ENCODE peak calls at places on chromosomes 12 and 14, in ten cellular contexts. K is lung, J is A549, Q is ascending aorta, C is ovary, R is HCT116, S is OCI-LY7, P is psoas muscle, T is right cardiac atrium, Y is pancreas. X is an unnamed sample.

GRCh38 chr14:99604766-99605298 is 825 bp upstream of the CCDC85C start:
- DNase-seq in R (no peak), K (no peak), Y (peak; percentile 83), C (no peak), Q (no peak), J (peak; percentile 48), S (peak; percentile 66), P (no peak), T (no peak), X (no peak)

GRCh38 chr12:43208221-43208620 is 343.8 kb downstream of the ADAMTS20 start:
- DNase-seq in T (no peak), Y (no peak), R (no peak), P (no peak), K (no peak), J (no peak), S (no peak), C (no peak), Q (no peak), X (peak; percentile 12)

GRCh38 chr12:105205322-105206048 is 30.5 kb downstream of the APPL2 start:
- DNase-seq in R (no peak), K (no peak), Y (no peak), T (no peak), S (no peak), J (no peak), C (no peak), Q (no peak), P (no peak), X (no peak)

GRCh38 chr12:117919479-117919878 is 49.3 kb downstream of the KSR2 start:
- DNase-seq in P (no peak), J (no peak), C (no peak), K (no peak), R (no peak), Q (no peak), T (no peak), Y (no peak), S (no peak), X (no peak)

GRCh38 chr12:114662512-114663177 is 21.3 kb downstream of the TBX3 start:
- DNase-seq in Y (peak; percentile 79), K (peak; percentile 74), S (peak; percentile 56), P (peak; percentile 82), T (peak; percentile 73), R (peak; percentile 57), C (peak; percentile 84), J (peak; percentile 90), Q (peak; percentile 86), X (peak; percentile 92)

GRCh38 chr14:34951286-34951685 is 31.5 kb upstream of the SRP54 start:
- DNase-seq in Y (no peak), S (no peak), P (no peak), K (no peak), J (no peak), R (no peak), T (no peak), C (no peak), Q (no peak), X (peak; percentile 4)

GRCh38 chr14:68911594-68912227 is 67.4 kb downstream of the ACTN1 start:
- DNase-seq in P (peak; percentile 64), C (peak; percentile 81), T (peak; percentile 69), J (peak; percentile 78), K (peak; percentile 78), Q (peak; percentile 86), S (peak; percentile 82), Y (peak; percentile 85), R (peak; percentile 54), X (peak; percentile 55)

GRCh38 chr14:61911534-61911933 is 149.3 kb downstream of the SNAPC1 start:
- DNase-seq in S (no peak), P (no peak), Q (no peak), J (no peak), R (no peak), K (no peak), Y (no peak), C (no peak), T (no peak), X (no peak)

GRCh38 chr12:55072093-55072492 is 52.3 kb downstream of the NEUROD4 start:
- DNase-seq in K (peak; percentile 49), J (peak; percentile 62), P (peak; percentile 25), T (peak; percentile 32), C (no peak), Y (peak; percentile 84), R (peak; percentile 22), S (peak; percentile 82), Q (no peak), X (no peak)

GRCh38 chr12:46343122-46343852 is 29.3 kb downstream of the SLC38A2 start:
- DNase-seq in S (no peak), J (no peak), K (no peak), Q (no peak), Y (no peak), C (no peak), T (no peak), R (no peak), P (no peak), X (no peak)

GRCh38 chr12:30887226-30887625 is 39.3 kb upstream of the TSPAN11 start:
- DNase-seq in R (no peak), S (no peak), C (no peak), J (no peak), P (no peak), Y (no peak), Q (no peak), T (no peak), K (no peak), X (no peak)

GRCh38 chr12:79508622-79509021 is 182.1 kb downstream of the PAWR start:
- DNase-seq in K (no peak), T (no peak), Y (no peak), C (no peak), J (no peak), R (no peak), S (no peak), P (no peak), Q (no peak), X (no peak)

GRCh38 chr12:11738450-11738849 is 89.0 kb downstream of the ETV6 start:
- DNase-seq in P (no peak), K (no peak), S (no peak), R (no peak), T (no peak), Y (no peak), Q (no peak), J (no peak), C (no peak), X (no peak)

GRCh38 chr12:9757433-9758025 is 3.2 kb downstream of the CD69 start:
- DNase-seq in Y (no peak), K (no peak), Q (no peak), S (no peak), T (no peak), J (no peak), P (no peak), C (no peak), R (no peak), X (no peak)
- H3K27ac ChIP-seq in Y (no peak overlapping the region), K (no peak overlapping the region), Q (no peak overlapping the region), S (peak overlapping the region; percentile 60), T (no peak overlapping the region), J (no peak overlapping the region), P (no peak overlapping the region), C (no peak overlapping the region), R (no peak overlapping the region), X (no peak overlapping the region)

DNA sequence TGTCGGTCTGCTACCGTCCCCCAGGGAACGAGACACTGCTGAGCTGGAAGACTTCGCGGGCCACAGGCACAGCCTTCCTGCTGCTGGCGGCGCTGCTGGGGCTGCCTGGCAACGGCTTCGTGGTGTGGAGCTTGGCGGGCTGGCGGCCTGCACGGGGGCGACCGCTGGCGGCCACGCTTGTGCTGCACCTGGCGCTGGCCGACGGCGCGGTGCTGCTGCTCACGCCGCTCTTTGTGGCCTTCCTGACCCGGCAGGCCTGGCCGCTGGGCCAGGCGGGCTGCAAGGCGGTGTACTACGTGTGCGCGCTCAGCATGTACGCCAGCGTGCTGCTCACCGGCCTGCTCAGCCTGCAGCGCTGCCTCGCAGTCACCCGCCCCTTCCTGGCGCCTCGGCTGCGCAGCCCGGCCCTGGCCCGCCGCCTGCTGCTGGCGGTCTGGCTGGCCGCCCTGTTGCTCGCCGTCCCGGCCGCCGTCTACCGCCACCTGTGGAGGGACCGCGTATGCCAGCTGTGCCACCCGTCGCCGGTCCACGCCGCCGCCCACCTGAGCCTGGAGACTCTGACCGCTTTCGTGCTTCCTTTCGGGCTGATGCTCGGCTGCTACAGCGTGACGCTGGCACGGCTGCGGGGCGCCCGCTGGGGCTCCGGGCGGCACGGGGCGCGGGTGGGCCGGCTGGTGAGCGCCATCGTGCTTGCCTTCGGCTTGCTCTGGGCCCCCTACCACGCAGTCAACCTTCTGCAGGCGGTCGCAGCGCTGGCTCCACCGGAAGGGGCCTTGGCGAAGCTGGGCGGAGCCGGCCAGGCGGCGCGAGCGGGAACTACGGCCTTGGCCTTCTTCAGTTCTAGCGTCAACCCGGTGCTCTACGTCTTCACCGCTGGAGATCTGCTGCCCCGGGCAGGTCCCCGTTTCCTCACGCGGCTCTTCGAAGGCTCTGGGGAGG is at the start of gene LTB4R:
- DNase-seq in J (no peak), P (peak; percentile 79), Y (peak; percentile 94), T (peak; percentile 81), R (no peak), S (peak; percentile 70), Q (peak; percentile 81), C (peak; percentile 83), K (peak; percentile 76), X (peak; percentile 36)
- H3K4me3 ChIP-seq in J (no peak within 1 kb of the TSS), P (peak within 1 kb of the TSS; percentile 68), Y (peak within 1 kb of the TSS; percentile 33), T (peak within 1 kb of the TSS; percentile 45), R (no peak within 1 kb of the TSS), S (no peak within 1 kb of the TSS), Q (peak within 1 kb of the TSS; percentile 61), C (peak within 1 kb of the TSS; percentile 40), K (peak within 1 kb of the TSS; percentile 42), X (peak within 1 kb of the TSS; percentile 45)

GRCh38 chr12:32440120-32440865 is 40.9 kb downstream of the FGD4 start:
- DNase-seq in P (no peak), J (no peak), R (no peak), T (no peak), Q (no peak), Y (no peak), C (no peak), K (no peak), S (no peak), X (no peak)
- H3K27ac ChIP-seq in P (no peak overlapping the region), J (peak overlapping the region; percentile 22), R (no peak overlapping the region), T (no peak overlapping the region), Q (no peak overlapping the region), Y (peak overlapping the region; percentile 62), C (no peak overlapping the region), K (no peak overlapping the region), S (no peak overlapping the region), X (no peak overlapping the region)

GRCh38 chr14:75989134-75989533 is 3.6 kb downstream of the IFT43 start:
- DNase-seq in J (peak; percentile 28), K (no peak), R (no peak), T (peak; percentile 54), P (no peak), C (no peak), S (no peak), Q (peak; percentile 87), Y (no peak), X (peak; percentile 25)

GRCh38 chr14:75985618-75986438 is at the start of gene IFT43:
- DNase-seq in K (peak; percentile 94), Y (peak; percentile 93), T (peak; percentile 94), S (peak; percentile 76), P (peak; percentile 94), J (peak; percentile 78), R (peak; percentile 60), Q (peak; percentile 97), C (peak; percentile 92), X (peak; percentile 81)

GRCh38 chr14:75984674-75985073 is 889 bp upstream of the IFT43 start:
- DNase-seq in Q (no peak), S (no peak), T (no peak), C (no peak), Y (no peak), R (no peak), J (no peak), P (no peak), K (no peak), X (no peak)

GRCh38 chr14:75987201-75987970 is 1.8 kb downstream of the IFT43 start:
- DNase-seq in K (no peak), P (no peak), Q (no peak), T (no peak), S (no peak), J (no peak), C (no peak), Y (no peak), R (no peak), X (no peak)

GRCh38 chr14:75986439-75986765 is 839 bp downstream of the IFT43 start:
- DNase-seq in P (no peak), R (no peak), S (no peak), K (no peak), T (no peak), Q (no peak), J (no peak), Y (no peak), C (no peak), X (no peak)
- H3K4me3 ChIP-seq in P (peak overlapping the region; percentile 97), R (peak overlapping the region; percentile 95), S (peak overlapping the region; percentile 95), K (peak overlapping the region; percentile 78), T (peak overlapping the region; percentile 87), Q (peak overlapping the region; percentile 68), J (peak overlapping the region; percentile 78), Y (peak overlapping the region; percentile 92), C (peak overlapping the region; percentile 92), X (peak overlapping the region; percentile 82)